ENCODE peak calls at places on chromosomes 5 and 9, in ten cellular contexts. K is esophagus squamous epithelium; X is right cardiac atrium; G is left ventricle myocardium inferior; Y is CD4-positive, alpha-beta memory T cell; N is stimulated activated CD4-positive, alpha-beta T cell treated with anti-CD3 and anti-CD28 coated beads, TNF-alpha, amount 100 ng/mL, for 48 hours; S is immature natural killer cell; L is HFF-Myc; U is NCI-H748 treated with DMSO at 0.1 percent for 48 hours; W is activated CD8-positive, alpha-beta memory T cell treated with anti-CD3 and anti-CD28 coated beads for 1 hour. O is an unnamed sample.

GRCh38 chr9:37999501-38000189 is 69.4 kb downstream of the SHB start:
- DNase-seq in K (no peak), X (no peak), G (no peak), Y (no peak), N (no peak), S (no peak), L (no peak), U (no peak), W (no peak), O (no peak)

GRCh38 chr5:64865662-64866061 is 96.9 kb downstream of the CWC27 start:
- DNase-seq in K (no peak), X (no peak), G (no peak), Y (no peak), N (no peak), S (no peak), L (no peak), U (no peak), W (no peak), O (peak)

GRCh38 chr9:122808141-122808540 is 8.2 kb downstream of the OR1K1 start:
- DNase-seq in K (no peak), X (no peak), G (no peak), Y (no peak), N (no peak), S (no peak), L (no peak), U (no peak), W (no peak), O (peak)

GRCh38 chr9:73655831-73656230 is 504.2 kb downstream of the ANXA1 start:
- DNase-seq in K (no peak), X (no peak), G (no peak), Y (no peak), N (no peak), S (no peak), L (no peak), U (no peak), W (no peak), O (no peak)

GRCh38 chr9:121207371-121207940 is 5.8 kb upstream of the RAB14 start:
- DNase-seq in K (no peak), X (no peak), G (no peak), Y (no peak), N (no peak), S (no peak), L (no peak), U (no peak), W (no peak), O (no peak)

GRCh38 chr9:30075022-30075421 is 2309.4 kb upstream of the ACO1 start:
- DNase-seq in K (no peak), X (no peak), G (no peak), Y (no peak), N (no peak), S (no peak), L (no peak), U (no peak), W (no peak), O (no peak)

GRCh38 chr9:114908104-114908621 is 22.2 kb downstream of the TNFSF8 start:
- DNase-seq in K (no peak), X (no peak), G (no peak), Y (no peak), N (no peak), S (no peak), L (no peak), U (peak), W (no peak), O (peak)

GRCh38 chr9:31590091-31590490 is 794.4 kb upstream of the ACO1 start:
- DNase-seq in K (no peak), X (no peak), G (no peak), Y (no peak), N (no peak), S (no peak), L (no peak), U (no peak), W (no peak), O (peak)

GRCh38 chr9:17995031-17995430 is 416.2 kb downstream of the SH3GL2 start:
- DNase-seq in K (no peak), X (no peak), G (no peak), Y (no peak), N (no peak), S (no peak), L (no peak), U (no peak), W (no peak), O (no peak)

GRCh38 chr9:133375116-133375723 is 640 bp downstream of the SURF4 start:
- DNase-seq in K (no peak), X (peak), G (no peak), Y (peak), N (no peak), S (no peak), L (no peak), U (no peak), W (no peak), O (peak)

GRCh38 chr5:78746990-78747389 is 98.4 kb upstream of the LHFPL2 start:
- DNase-seq in K (no peak), X (no peak), G (no peak), Y (no peak), N (no peak), S (no peak), L (no peak), U (peak), W (no peak), O (no peak)

GRCh38 chr9:96585426-96585825 is 34.2 kb downstream of the CDC14B start:
- DNase-seq in K (no peak), X (no peak), G (no peak), Y (no peak), N (no peak), S (no peak), L (no peak), U (no peak), W (no peak), O (no peak)

GRCh38 chr5:669842-670395 is 23.2 kb downstream of the TPPP start:
- DNase-seq in K (no peak), X (peak), G (no peak), Y (no peak), N (no peak), S (no peak), L (no peak), U (no peak), W (no peak), O (no peak)